ENCODE peak calls at places on chromosomes 12 and 14, in five cellular contexts. B is A549, J is H1, W is K562, A is HepG2. H is an unnamed sample.

GRCh38 chr12:113390064-113391043 is 13.3 kb downstream of the SDS start:
- DNase-seq in B (no peak), W (no peak), J (no peak), A (no peak), H (no peak)

GRCh38 chr12:49932746-49933145 is 17.8 kb upstream of the AQP2 start:
- DNase-seq in J (no peak), B (no peak), W (no peak), A (no peak), H (no peak)

GRCh38 chr12:92261071-92261470 is 115.4 kb upstream of the BTG1 start:
- DNase-seq in B (no peak), W (no peak), A (no peak), J (no peak), H (peak)

GRCh38 chr12:105920161-105920684 is 218.5 kb downstream of the NUAK1 start:
- DNase-seq in J (no peak), A (no peak), W (no peak), B (no peak), H (peak)

GRCh38 chr12:94186461-94187237 is 38.3 kb downstream of the PLXNC1 start:
- DNase-seq in A (no peak), B (no peak), J (peak), W (no peak), H (no peak)

GRCh38 chr12:68932701-68933563 is at the start of gene CPM:
- DNase-seq in W (peak), A (no peak), J (peak), B (peak), H (peak)

GRCh38 chr14:91897121-91897701 is 29.9 kb upstream of the TC2N start:
- DNase-seq in J (no peak), B (peak), W (no peak), A (no peak), H (peak)

GRCh38 chr12:95117178-95117599 is 43.8 kb upstream of the NR2C1 start:
- DNase-seq in J (peak), A (peak), W (peak), B (peak), H (peak)

GRCh38 chr14:34078117-34078743 is 127.4 kb upstream of the EGLN3 start:
- DNase-seq in W (peak), B (peak), A (no peak), J (no peak), H (no peak)

GRCh38 chr12:3670083-3670620 is 82.8 kb downstream of the CRACR2A start:
- DNase-seq in B (no peak), A (no peak), W (no peak), J (no peak), H (no peak)

GRCh38 chr12:52228931-52229330 is 4.1 kb upstream of the KRT7 start:
- DNase-seq in W (no peak), A (no peak), J (no peak), B (no peak), H (no peak)

GRCh38 chr14:90349729-90350128 is 18.0 kb upstream of the NRDE2 start:
- DNase-seq in J (no peak), W (no peak), A (no peak), B (no peak), H (no peak)

GRCh38 chr14:95208598-95208997 is 51.3 kb upstream of the DICER1 start:
- DNase-seq in B (no peak), J (no peak), A (no peak), W (no peak), H (no peak)

GRCh38 chr12:37672655-37673260 is 643.8 kb upstream of the ALG10B start:
- DNase-seq in B (peak), A (no peak), W (no peak), J (no peak), H (no peak)

GRCh38 chr12:121718653-121719239 is 6.2 kb downstream of the TMEM120B start:
- DNase-seq in W (peak), A (no peak), B (no peak), J (no peak), H (no peak)

GRCh38 chr12:57459750-57460400 is at the start of gene GLI1:
- DNase-seq in B (peak), J (no peak), A (no peak), W (peak), H (no peak)

GRCh38 chr14:53851394-53852056 is 105.1 kb downstream of the BMP4 start:
- DNase-seq in W (no peak), J (no peak), B (no peak), A (peak), H (no peak)

GRCh38 chr14:89206426-89206825 is 210.6 kb downstream of the FOXN3 start:
- DNase-seq in A (no peak), J (no peak), W (no peak), B (no peak), H (no peak)

GRCh38 chr12:22115711-22116110 is 69.7 kb downstream of the CMAS start:
- DNase-seq in W (no peak), A (no peak), J (no peak), B (no peak), H (no peak)

GRCh38 chr14:22849212-22849819 is 12.9 kb downstream of the MMP14 start:
- DNase-seq in A (no peak), J (no peak), W (no peak), B (no peak), H (no peak)

DNA sequence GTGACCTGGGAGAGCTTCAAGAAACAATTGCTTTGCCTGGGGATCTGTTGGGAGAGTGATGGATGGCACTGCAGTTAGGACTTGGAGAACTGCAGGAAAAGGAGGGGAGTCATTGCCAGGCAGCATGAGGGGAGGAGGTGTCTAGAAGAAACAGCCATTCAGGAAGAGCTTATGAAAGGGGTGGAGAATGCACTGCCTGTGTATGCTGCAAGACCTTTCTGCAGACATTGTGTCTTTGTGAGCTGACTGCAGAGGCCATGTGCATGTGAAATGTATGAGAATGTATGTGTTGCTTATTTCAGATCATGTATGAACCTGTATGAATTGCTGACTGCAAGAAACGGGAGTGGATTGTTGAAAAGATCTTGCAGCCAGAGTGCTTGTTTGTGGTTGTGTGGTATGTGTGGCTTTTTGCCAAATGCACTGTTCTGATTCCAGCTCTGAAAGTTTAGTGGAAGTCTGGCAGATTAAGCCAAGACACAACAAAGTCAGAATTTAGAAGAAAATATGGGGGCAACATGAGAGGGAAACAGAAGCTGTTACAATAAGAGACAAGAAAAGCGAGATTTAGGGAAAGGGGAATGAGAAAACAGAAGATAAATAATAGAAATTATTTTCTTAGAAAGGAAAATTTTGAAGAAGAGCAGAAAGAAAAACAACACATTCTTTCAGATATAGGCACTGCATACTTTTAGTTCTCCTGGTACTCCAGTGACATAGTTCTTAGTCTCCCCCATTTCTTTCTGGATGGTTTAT is 9.8 kb upstream of the RIMKLB start:
- DNase-seq in W (no peak), B (peak), A (no peak), J (no peak), H (peak)
- TF ChIP-seq JUN in W (no peak), B (no peak), A (no peak), J (no peak), H (no peak)

DNA sequence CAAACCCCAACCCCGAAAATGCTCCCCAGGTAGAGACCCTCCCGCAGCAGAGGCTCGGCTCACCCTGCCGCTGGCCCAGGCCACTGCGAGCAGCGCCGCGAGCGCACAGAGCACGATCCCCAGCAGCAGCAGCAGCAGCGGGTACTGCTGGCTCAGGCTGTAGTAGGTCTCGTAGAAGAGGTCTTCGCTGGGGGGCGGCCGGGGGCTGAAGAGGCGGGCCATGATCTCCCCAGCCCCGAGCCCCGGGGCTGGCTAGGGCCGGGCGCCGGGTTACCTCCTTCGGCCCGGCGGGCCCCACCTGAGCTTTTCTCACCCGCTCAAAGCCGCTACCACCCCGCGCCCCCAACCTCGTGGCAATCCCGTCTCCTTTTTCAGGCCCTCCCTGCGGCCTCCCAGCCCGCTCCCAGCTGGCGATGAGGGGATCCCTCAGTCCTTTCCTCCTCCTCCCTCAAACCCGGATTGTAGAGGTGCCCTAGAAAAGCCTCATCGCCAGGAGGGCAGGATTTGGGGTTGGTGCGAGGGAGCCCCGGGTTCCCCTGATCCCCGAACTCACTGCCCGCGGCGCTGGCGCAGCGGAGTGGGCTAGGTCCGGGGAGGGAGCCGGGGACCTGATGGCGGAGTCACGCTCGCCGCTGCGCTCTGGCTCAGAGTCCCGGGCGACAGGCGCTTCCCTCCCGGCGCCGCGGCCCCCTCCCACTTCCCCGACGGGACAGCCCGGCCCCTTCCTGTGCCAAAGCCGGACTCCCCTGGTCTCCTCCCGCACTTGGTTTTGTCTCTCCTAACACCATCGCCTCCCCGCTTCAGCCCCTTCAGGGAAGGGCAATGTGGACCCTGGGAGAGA is at the start of gene ADCY4:
- DNase-seq in B (no peak), A (no peak), W (no peak), J (peak), H (peak)
- H3K4me3 ChIP-seq in B (no peak), A (peak), W (no peak), J (peak), H (peak)

GRCh38 chr14:101791919-101792572 is 30.5 kb downstream of the PPP2R5C start:
- DNase-seq in W (no peak), B (no peak), A (no peak), J (no peak), H (peak)
- TF ChIP-seq JUN in W (no peak), B (no peak), A (no peak), J (no peak), H (no peak)

DNA sequence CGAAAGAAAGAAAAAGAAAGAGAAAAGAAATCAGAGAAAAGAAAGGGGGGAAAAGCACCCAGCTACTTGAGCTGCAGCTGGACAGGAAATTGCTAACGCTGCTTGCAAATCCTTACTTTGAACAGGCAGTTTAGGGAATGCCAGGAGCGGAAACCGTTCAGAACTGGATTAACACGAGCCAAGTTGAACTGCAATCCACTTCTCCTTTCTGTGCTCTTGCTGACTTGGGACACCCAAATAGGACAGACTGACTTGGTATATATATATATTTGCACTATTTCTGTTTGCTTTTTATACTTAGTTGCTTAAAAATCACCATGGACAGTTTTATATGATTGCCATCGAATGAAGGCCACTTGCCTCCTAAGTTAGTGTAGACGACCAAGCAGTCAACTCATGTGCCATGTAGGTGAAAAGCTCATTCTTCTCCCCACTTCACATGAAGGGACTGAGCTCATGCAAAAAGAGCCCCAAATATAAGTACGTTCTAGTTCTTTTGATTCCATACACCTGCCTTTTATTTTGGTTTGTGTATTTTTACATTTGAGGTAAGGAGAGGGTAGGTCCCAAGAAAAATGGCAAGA is 5.5 kb downstream of the DUSP6 start:
- DNase-seq in A (peak), B (no peak), W (no peak), J (no peak), H (peak)
- H3K4me3 ChIP-seq in A (no peak), B (no peak), W (no peak), J (no peak), H (no peak)